ENCODE peak calls at places on chromosome 9, in nine cellular contexts. N, U, F, Z, A, O, I, X and L are unnamed samples.

GRCh38 chr9:137317979-137318511 is 16.0 kb upstream of the NRARP start:
- DNase-seq in O (no peak), A (no peak), F (no peak), U (no peak), Z (no peak), I (no peak), X (no peak), N (no peak), L (no peak)

GRCh38 chr9:73219985-73220626 is 68.4 kb downstream of the ANXA1 start:
- DNase-seq in I (no peak), N (no peak), O (no peak), U (no peak), X (no peak), Z (no peak), F (no peak), A (no peak), L (no peak)

GRCh38 chr9:89822996-89823395 is 218.2 kb downstream of the GADD45G start:
- DNase-seq in N (no peak), U (no peak), Z (no peak), O (no peak), X (no peak), A (no peak), F (no peak), I (no peak), L (no peak)

GRCh38 chr9:79184821-79185220 is 386.9 kb upstream of the TLE4 start:
- DNase-seq in Z (no peak), I (no peak), F (no peak), X (no peak), A (no peak), N (no peak), U (no peak), O (no peak), L (no peak)

GRCh38 chr9:136726631-136727191 is 14.3 kb downstream of the DIPK1B start:
- DNase-seq in O (no peak), U (no peak), Z (no peak), F (no peak), I (no peak), A (no peak), N (no peak), X (no peak), L (no peak)

GRCh38 chr9:113590991-113591898 is 127.7 kb downstream of the RGS3 start:
- DNase-seq in U (peak), I (no peak), Z (peak), O (peak), N (peak), A (peak), F (no peak), X (peak), L (peak)

GRCh38 chr9:99299214-99300102 is 77.4 kb downstream of the SEC61B start:
- DNase-seq in N (no peak), A (no peak), O (no peak), U (peak), X (no peak), Z (no peak), F (no peak), I (peak), L (peak)

GRCh38 chr9:124214596-124215550 is 42.9 kb upstream of the NEK6 start:
- DNase-seq in F (no peak), A (no peak), I (no peak), X (no peak), U (no peak), O (no peak), Z (no peak), N (no peak), L (no peak)

GRCh38 chr9:124708070-124708469 is 63.0 kb downstream of the NR6A1 start:
- DNase-seq in N (no peak), A (no peak), F (no peak), U (no peak), O (no peak), X (no peak), I (no peak), Z (no peak), L (no peak)

GRCh38 chr9:133604856-133605255 is 4.3 kb downstream of the FAM163B start:
- DNase-seq in Z (no peak), O (no peak), F (no peak), I (no peak), X (no peak), A (no peak), U (peak), N (no peak), L (no peak)

GRCh38 chr9:22228542-22228941 is 218.1 kb upstream of the DMRTA1 start:
- DNase-seq in I (no peak), N (no peak), F (no peak), Z (no peak), A (no peak), U (no peak), O (no peak), X (no peak), L (no peak)

GRCh38 chr9:128190516-128191405 is 611 bp downstream of the CIZ1 start:
- DNase-seq in I (no peak), N (no peak), O (no peak), F (no peak), X (no peak), U (peak), Z (peak), A (no peak), L (no peak)

GRCh38 chr9:93525476-93525875 is 50.9 kb upstream of the PHF2 start:
- DNase-seq in N (no peak), U (no peak), A (no peak), I (no peak), Z (no peak), F (no peak), X (no peak), O (no peak), L (no peak)

GRCh38 chr9:89978185-89978584 is 373.4 kb downstream of the GADD45G start:
- DNase-seq in I (no peak), A (no peak), O (no peak), N (peak), X (no peak), U (no peak), F (no peak), Z (no peak), L (peak)

GRCh38 chr9:133031496-133031911 is 707 bp downstream of the GTF3C5 start:
- DNase-seq in I (no peak), X (no peak), O (no peak), U (peak), A (no peak), Z (no peak), N (no peak), F (no peak), L (no peak)